ENCODE peak calls at places on chromosomes 1 and 21, in eight cellular contexts. G, T, B, K, F, U, W and P are unnamed samples.

GRCh38 chr1:187952446-187952845 is 1123.7 kb downstream of the PLA2G4A start:
- DNase-seq in G (no peak), T (no peak), B (no peak), K (no peak), F (no peak), U (no peak), W (no peak), P (no peak)

GRCh38 chr1:214271174-214271858 is 9.6 kb upstream of the SMYD2 start:
- DNase-seq in G (peak), T (no peak), B (no peak), K (no peak), F (no peak), U (no peak), W (no peak), P (no peak)

GRCh38 chr1:53738205-53739108 is 507 bp downstream of the GLIS1 start:
- DNase-seq in G (peak), T (no peak), B (peak), K (no peak), F (no peak), U (no peak), W (no peak), P (no peak)

GRCh38 chr1:42057800-42058199 is 95.4 kb upstream of the GUCA2B start:
- DNase-seq in G (no peak), T (no peak), B (no peak), K (no peak), F (no peak), U (no peak), W (no peak), P (no peak)

GRCh38 chr1:246043556-246043955 is 463.5 kb downstream of the SMYD3 start:
- DNase-seq in G (no peak), T (no peak), B (no peak), K (no peak), F (no peak), U (no peak), W (no peak), P (no peak)

GRCh38 chr1:66271904-66272254 is 262.1 kb upstream of the SGIP1 start:
- DNase-seq in G (no peak), T (no peak), B (no peak), K (peak), F (peak), U (peak), W (no peak), P (peak)

GRCh38 chr1:228293393-228293792 is 85.5 kb downstream of the OBSCN start:
- DNase-seq in G (no peak), T (no peak), B (no peak), K (no peak), F (no peak), U (no peak), W (no peak), P (no peak)

GRCh38 chr1:88061106-88061829 is 622.8 kb upstream of the PKN2 start:
- DNase-seq in G (peak), T (peak), B (peak), K (peak), F (peak), U (peak), W (no peak), P (peak)

GRCh38 chr1:68919070-68919469 is 422.2 kb upstream of the DEPDC1 start:
- DNase-seq in G (no peak), T (no peak), B (no peak), K (no peak), F (no peak), U (no peak), W (no peak), P (no peak)

GRCh38 chr21:45248301-45248892 is 39.3 kb downstream of the POFUT2 start:
- DNase-seq in G (no peak), T (no peak), B (no peak), K (no peak), F (no peak), U (no peak), W (no peak), P (no peak)

GRCh38 chr1:54016343-54017282 is 1.4 kb downstream of the LDLRAD1 start:
- DNase-seq in G (no peak), T (no peak), B (no peak), K (peak), F (peak), U (no peak), W (no peak), P (peak)

GRCh38 chr1:228983231-228983660 is 248.0 kb downstream of the RHOU start:
- DNase-seq in G (no peak), T (no peak), B (no peak), K (no peak), F (no peak), U (no peak), W (no peak), P (no peak)

GRCh38 chr1:206501881-206502280 is 5.5 kb upstream of the RASSF5 start:
- DNase-seq in G (no peak), T (no peak), B (no peak), K (no peak), F (no peak), U (no peak), W (no peak), P (no peak)